ENCODE peak calls at places on chromosomes 2 and 18, in eight cellular contexts. U is CD4-positive, alpha-beta T cell; X is pancreas; Y is transverse colon; N is H9; S is A549; T is psoas muscle; W is IMR-90. O is an unnamed sample.

GRCh38 chr2:174263989-174264388 is 15.7 kb upstream of the OLA1 start:
- DNase-seq in X (no peak), T (no peak), S (peak), W (peak), U (no peak), N (no peak), Y (no peak), O (no peak)

GRCh38 chr2:231029563-231029962 is 7.8 kb upstream of the C2orf72 start:
- DNase-seq in Y (no peak), X (no peak), S (no peak), N (no peak), T (no peak), U (no peak), W (no peak), O (no peak)

GRCh38 chr2:18149660-18150246 is 271.3 kb downstream of the KCNS3 start:
- DNase-seq in N (no peak), W (peak), U (no peak), Y (no peak), S (peak), X (no peak), T (no peak), O (no peak)

GRCh38 chr18:80075940-80076339 is 33.1 kb upstream of the ADNP2 start:
- DNase-seq in Y (no peak), S (no peak), X (no peak), U (no peak), W (no peak), N (no peak), T (no peak), O (no peak)

GRCh38 chr2:207283356-207283755 is 117.6 kb upstream of the KLF7 start:
- DNase-seq in U (no peak), W (no peak), N (no peak), S (no peak), T (peak), X (no peak), Y (no peak), O (peak)

GRCh38 chr18:6920099-6920955 is 190.8 kb downstream of the ARHGAP28 start:
- DNase-seq in X (peak), Y (peak), N (peak), W (peak), U (no peak), T (no peak), S (peak), O (no peak)

GRCh38 chr2:148756292-148756975 is 111.9 kb downstream of the EPC2 start:
- DNase-seq in W (peak), X (no peak), T (no peak), S (peak), Y (no peak), U (no peak), N (no peak), O (no peak)

GRCh38 chr2:96241227-96241626 is 24.6 kb downstream of the TMEM127 start:
- DNase-seq in Y (no peak), T (no peak), U (no peak), X (no peak), N (peak), W (no peak), S (no peak), O (no peak)

GRCh38 chr2:239731422-239731821 is 293.7 kb downstream of the NDUFA10 start:
- DNase-seq in X (no peak), Y (no peak), S (no peak), T (peak), U (no peak), W (no peak), N (no peak), O (no peak)

DNA sequence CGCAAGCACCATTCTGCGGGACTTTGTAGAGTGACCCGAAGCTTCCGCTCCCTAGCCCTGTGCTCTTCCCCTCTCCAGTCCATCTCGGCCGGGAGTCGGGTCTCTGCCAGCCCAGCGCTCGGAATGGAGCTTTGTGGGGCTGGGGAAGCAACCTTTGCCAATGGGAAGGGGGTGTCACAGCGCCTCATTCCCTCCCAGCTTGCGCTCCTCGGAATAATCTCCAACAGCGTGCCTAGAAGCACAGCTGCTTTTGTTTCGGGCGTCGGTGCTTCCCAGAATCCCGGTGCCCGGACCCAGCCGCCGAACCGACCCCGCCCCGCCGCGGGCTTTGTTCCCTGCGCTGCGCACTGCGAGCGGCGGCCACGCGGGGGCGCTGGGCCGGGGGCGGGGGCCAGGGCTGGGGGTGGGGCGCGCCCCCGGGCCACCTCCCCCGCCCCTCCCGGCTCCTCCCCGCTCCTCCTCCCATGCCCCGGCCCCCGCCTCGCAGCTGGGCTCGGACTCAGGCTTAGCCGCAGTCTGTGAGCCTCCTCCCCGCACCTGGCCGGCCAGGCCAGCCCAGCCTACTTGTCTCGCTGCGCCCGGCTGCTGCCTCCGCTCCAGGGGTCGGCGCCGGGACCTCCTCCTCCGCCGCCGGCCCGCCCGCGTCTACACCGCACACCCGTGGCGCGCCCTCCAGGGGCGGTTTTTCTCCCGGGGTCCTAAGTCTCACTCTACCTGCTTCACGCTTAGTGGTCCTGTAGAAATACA is 77.7 kb upstream of the SMAD2 start:
- DNase-seq in X (peak), Y (peak), W (no peak), U (peak), T (peak), S (peak), N (peak), O (no peak)
- H3K27ac ChIP-seq in X (peak), Y (no peak), W (no peak), U (no peak), T (peak), S (peak), N (no peak), O (no peak)

GRCh38 chr2:197368412-197368811 is 57.8 kb upstream of the ANKRD44 start:
- DNase-seq in S (no peak), U (no peak), N (no peak), X (no peak), Y (no peak), T (no peak), W (no peak), O (no peak)
- H3K27ac ChIP-seq in S (no peak), U (no peak), N (no peak), X (no peak), Y (no peak), T (peak), W (no peak), O (no peak)

GRCh38 chr2:119337749-119338148 is 28.9 kb downstream of the C2orf76 start:
- DNase-seq in U (no peak), S (no peak), W (no peak), T (no peak), N (no peak), X (no peak), Y (no peak), O (no peak)

GRCh38 chr2:119333360-119333759 is 33.3 kb downstream of the C2orf76 start:
- DNase-seq in Y (no peak), S (peak), N (no peak), U (no peak), X (no peak), W (peak), T (no peak), O (no peak)

GRCh38 chr2:119333833-119334232 is 32.8 kb downstream of the C2orf76 start:
- DNase-seq in U (no peak), N (no peak), S (no peak), X (no peak), Y (no peak), T (no peak), W (no peak), O (no peak)

GRCh38 chr2:119338282-119338681 is 28.4 kb downstream of the C2orf76 start:
- DNase-seq in W (no peak), T (no peak), U (no peak), X (no peak), N (no peak), S (no peak), Y (no peak), O (no peak)

GRCh38 chr2:119332953-119333352 is 33.7 kb downstream of the C2orf76 start:
- DNase-seq in S (no peak), X (no peak), U (no peak), N (no peak), Y (no peak), T (no peak), W (no peak), O (no peak)
- H3K27ac ChIP-seq in S (no peak), X (no peak), U (no peak), N (no peak), Y (no peak), T (no peak), W (no peak), O (no peak)

DNA sequence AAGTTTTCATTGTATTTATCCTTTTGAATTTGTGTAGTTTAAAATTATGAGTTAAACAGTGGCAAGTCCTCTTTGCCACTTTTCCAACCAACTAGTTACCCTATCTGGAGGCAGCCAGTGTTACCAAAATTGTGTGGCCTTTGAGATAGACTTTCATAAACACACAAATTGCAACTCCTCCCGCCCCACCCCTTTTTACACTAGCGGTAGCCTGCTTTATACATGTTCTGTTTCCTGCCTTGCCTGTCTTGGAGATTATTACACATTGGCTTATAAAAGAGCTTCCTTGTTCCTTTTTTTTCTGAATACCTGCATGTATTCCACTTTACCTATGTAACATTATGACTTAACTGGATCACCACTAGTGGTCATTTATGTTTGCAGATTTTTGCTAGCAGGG is 56.5 kb downstream of the RPIA start:
- DNase-seq in X (no peak), W (no peak), N (no peak), S (no peak), T (no peak), U (no peak), Y (peak), O (no peak)
- H3K27ac ChIP-seq in X (no peak), W (no peak), N (no peak), S (no peak), T (no peak), U (no peak), Y (peak), O (no peak)

DNA sequence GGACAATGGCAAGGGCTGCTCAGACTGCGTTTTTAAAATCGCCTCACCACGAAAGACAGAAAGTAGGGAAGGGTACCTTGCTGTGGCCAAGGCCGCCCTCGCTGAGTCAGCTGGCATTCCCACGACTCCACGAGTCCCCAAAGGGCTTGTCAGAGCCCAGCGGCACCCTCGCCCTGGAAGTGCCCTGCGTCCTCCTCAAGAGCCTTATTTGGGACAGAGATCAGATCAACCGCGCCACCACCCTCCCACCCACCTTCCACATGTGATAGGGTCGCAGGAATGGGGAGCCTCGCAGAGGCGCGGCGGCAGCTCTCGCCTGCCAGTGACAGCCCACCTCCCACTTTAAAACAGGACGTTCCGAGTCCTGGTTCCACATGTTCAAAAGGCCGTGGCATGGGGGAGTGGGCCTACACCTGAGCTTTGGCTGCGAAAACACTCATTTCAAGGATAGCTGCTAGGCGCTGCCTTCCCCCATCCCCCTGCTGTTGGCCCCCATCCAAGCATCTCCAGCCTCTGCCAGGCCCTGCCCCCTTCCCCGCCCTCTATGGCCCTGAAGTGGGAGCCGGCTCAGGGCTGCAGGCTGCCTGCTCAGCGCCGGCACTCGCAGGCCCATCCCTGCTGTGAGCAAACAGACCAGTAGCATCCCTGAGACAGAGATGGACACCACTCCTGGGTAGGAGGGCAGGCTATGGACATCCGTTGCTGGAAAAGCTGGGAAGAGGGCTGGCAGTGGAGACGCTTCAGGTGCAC is 38.1 kb upstream of the ARHGEF4 start:
- DNase-seq in Y (no peak), U (no peak), X (no peak), W (no peak), N (peak), T (no peak), S (no peak), O (no peak)
- H3K27ac ChIP-seq in Y (peak), U (no peak), X (no peak), W (no peak), N (no peak), T (peak), S (peak), O (peak)

DNA sequence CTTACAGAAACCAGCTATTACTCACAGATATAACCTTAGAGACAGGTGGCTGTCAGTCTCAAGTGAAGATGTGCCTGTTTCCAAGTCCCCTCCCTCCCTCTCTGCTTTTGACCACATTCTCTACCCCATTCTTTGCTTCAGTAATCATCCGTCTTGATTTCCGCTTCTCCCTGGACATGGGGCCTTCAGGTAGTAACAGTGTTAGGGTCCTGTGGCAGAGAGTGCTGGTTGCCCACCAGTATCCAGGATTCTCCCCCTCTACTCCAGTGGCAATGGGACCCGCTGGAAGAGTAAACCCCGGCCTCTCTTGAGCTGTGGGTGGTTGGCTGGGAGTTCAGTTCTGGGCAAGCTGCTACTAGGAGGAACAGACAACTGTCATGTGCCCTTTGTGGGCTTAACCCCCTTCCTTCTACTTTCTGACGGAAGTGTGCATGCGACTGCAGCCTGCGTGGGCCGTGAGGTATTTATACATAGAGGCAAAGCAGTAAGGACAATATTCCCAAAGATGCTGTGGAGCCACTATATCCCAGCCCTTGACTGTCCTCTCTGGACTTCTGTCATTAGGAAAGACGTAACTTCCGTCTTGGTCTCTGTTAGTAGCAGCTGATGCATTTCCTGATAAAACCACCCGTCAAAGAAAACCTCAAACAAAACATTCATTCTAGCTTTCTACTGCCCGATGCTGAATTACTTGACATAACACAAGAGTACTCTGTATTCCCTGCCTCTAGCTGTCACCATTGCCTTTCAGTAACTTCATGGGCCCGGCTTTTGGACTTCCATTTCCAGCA is 17.9 kb downstream of the PDCL3 start:
- DNase-seq in N (no peak), U (peak), W (no peak), Y (peak), X (no peak), T (no peak), S (no peak), O (peak)
- H3K27ac ChIP-seq in N (no peak), U (peak), W (no peak), Y (peak), X (peak), T (no peak), S (no peak), O (peak)

GRCh38 chr2:40488927-40489677 is 37.2 kb upstream of the SLC8A1 start:
- DNase-seq in T (no peak), Y (no peak), W (peak), S (no peak), U (no peak), X (no peak), N (no peak), O (no peak)
- H3K27ac ChIP-seq in T (peak), Y (peak), W (peak), S (no peak), U (no peak), X (no peak), N (no peak), O (no peak)

O was measured in substantia nigra.